ENCODE peak calls at places on chromosomes 6 and 20, in seven cellular contexts. F, S, T, G, H, B and M are unnamed samples.

GRCh38 chr6:98812220-98812619 is 22.2 kb upstream of the POU3F2 start:
- DNase-seq in S (no peak), H (no peak), G (no peak), F (no peak), T (no peak), B (no peak), M (no peak)

GRCh38 chr6:100412872-100413271 is 51.8 kb downstream of the SIM1 start:
- DNase-seq in S (no peak), F (no peak), B (no peak), G (no peak), T (no peak), H (no peak), M (no peak)

GRCh38 chr6:147238164-147238563 is 33.9 kb downstream of the STXBP5 start:
- DNase-seq in B (no peak), S (no peak), F (no peak), H (no peak), T (no peak), G (no peak), M (no peak)

GRCh38 chr20:57030611-57031600 is 235.5 kb downstream of the BMP7 start:
- DNase-seq in S (no peak), H (no peak), G (no peak), F (no peak), T (no peak), B (no peak), M (no peak)

GRCh38 chr20:62824476-62825287 is 7.8 kb downstream of the COL9A3 start:
- DNase-seq in B (peak; percentile 52), H (peak; percentile 75), T (peak; percentile 15), S (peak; percentile 86), G (no peak), F (peak; percentile 86), M (peak; percentile 12)

GRCh38 chr6:26205625-26206574 is 118.7 kb downstream of the HFE start:
- DNase-seq in T (no peak), G (no peak), S (peak; percentile 65), H (no peak), B (peak; percentile 48), F (peak; percentile 26), M (no peak)

GRCh38 chr20:57698191-57698866 is 11.5 kb downstream of the PMEPA1 start:
- DNase-seq in B (no peak), S (no peak), F (peak; percentile 77), G (peak; percentile 47), T (no peak), H (no peak), M (no peak)

GRCh38 chr6:113352029-113352801 is 504.9 kb upstream of the MARCKS start:
- DNase-seq in T (no peak), S (no peak), B (no peak), F (peak; percentile 12), G (no peak), H (no peak), M (no peak)

GRCh38 chr6:144468709-144469108 is 183.6 kb downstream of the UTRN start:
- DNase-seq in S (no peak), T (no peak), F (no peak), H (no peak), G (no peak), B (no peak), M (no peak)

GRCh38 chr6:156498696-156499095 is 278.5 kb upstream of the ARID1B start:
- DNase-seq in T (no peak), B (no peak), S (no peak), G (no peak), H (no peak), F (no peak), M (no peak)

GRCh38 chr6:30712441-30712840 is 4.6 kb downstream of the MDC1 start:
- DNase-seq in S (no peak), T (no peak), F (no peak), H (no peak), B (no peak), G (no peak), M (no peak)

GRCh38 chr6:151044465-151045441 is 179.3 kb downstream of the MTHFD1L start:
- DNase-seq in S (peak; percentile 59), G (no peak), B (no peak), F (peak; percentile 87), T (peak; percentile 73), H (no peak), M (no peak)

GRCh38 chr6:609905-610304 is 47.0 kb downstream of the HUS1B start:
- DNase-seq in G (no peak), S (no peak), F (no peak), B (no peak), H (no peak), T (no peak), M (no peak)

GRCh38 chr6:111984516-111985201 is 69.2 kb upstream of the CCN6 start:
- DNase-seq in S (peak; percentile 36), B (no peak), T (no peak), G (no peak), F (no peak), H (no peak), M (no peak)

GRCh38 chr20:40991181-40991889 is 37.3 kb upstream of the TOP1 start:
- DNase-seq in F (peak; percentile 62), S (no peak), T (no peak), H (no peak), B (peak; percentile 86), G (peak; percentile 11), M (peak; percentile 18)

GRCh38 chr6:42960243-42961019 is at the start of gene GNMT:
- DNase-seq in G (peak; percentile 50), T (peak; percentile 55), B (peak; percentile 51), S (peak; percentile 94), H (peak; percentile 91), F (peak; percentile 82), M (no peak)

GRCh38 chr6:169172435-169172834 is 81.2 kb downstream of the THBS2 start:
- DNase-seq in H (no peak), G (no peak), F (no peak), B (no peak), T (peak; percentile 60), S (no peak), M (no peak)
- H3K27ac ChIP-seq in H (no peak overlapping the region), G (no peak overlapping the region), F (no peak overlapping the region), B (no peak overlapping the region), T (no peak overlapping the region), S (no peak overlapping the region), M (no peak overlapping the region)

DNA sequence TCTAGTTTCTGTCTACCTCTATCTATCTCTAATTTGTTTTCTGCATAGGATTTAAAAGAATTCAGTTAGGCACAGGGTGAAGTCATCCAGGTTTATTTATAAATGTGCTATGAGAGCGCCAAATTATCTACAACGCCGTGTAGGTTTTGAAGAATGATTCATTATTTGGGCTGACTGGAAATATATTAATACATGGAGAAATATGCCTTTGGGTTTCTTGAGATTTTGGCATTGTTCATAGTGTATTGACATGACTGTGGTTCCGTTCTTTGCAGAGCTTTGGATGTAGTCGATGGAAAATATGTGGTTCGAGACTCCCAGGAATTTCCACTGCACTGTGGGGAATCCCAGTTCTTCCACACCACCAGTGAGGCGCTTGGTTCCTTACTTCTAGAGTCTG is 90.9 kb downstream of the CRYBG1 start:
- DNase-seq in F (no peak), B (no peak), G (no peak), S (no peak), T (no peak), H (no peak), M (no peak)
- H3K27ac ChIP-seq in F (no peak overlapping the region), B (no peak overlapping the region), G (no peak overlapping the region), S (no peak overlapping the region), T (no peak overlapping the region), H (no peak overlapping the region), M (no peak overlapping the region)

GRCh38 chr20:38873050-38873581 is 53.1 kb upstream of the FAM83D start:
- DNase-seq in T (no peak), H (no peak), S (no peak), F (peak; percentile 65), B (peak; percentile 91), G (peak; percentile 72), M (no peak)
- H3K27ac ChIP-seq in T (no peak overlapping the region), H (no peak overlapping the region), S (no peak overlapping the region), F (peak overlapping the region; percentile 78), B (peak overlapping the region; percentile 97), G (peak overlapping the region; percentile 61), M (peak overlapping the region; percentile 56)

GRCh38 chr6:16472349-16473069 is 234.1 kb downstream of the GMPR start:
- DNase-seq in G (no peak), F (no peak), B (no peak), S (no peak), H (no peak), T (no peak), M (no peak)

GRCh38 chr6:16471898-16472297 is 233.5 kb downstream of the GMPR start:
- DNase-seq in S (no peak), T (no peak), H (no peak), G (no peak), F (no peak), B (no peak), M (no peak)

GRCh38 chr6:16474834-16475781 is 236.7 kb downstream of the GMPR start:
- DNase-seq in H (no peak), F (no peak), G (no peak), T (no peak), B (no peak), S (no peak), M (no peak)

GRCh38 chr6:16473908-16474791 is 235.8 kb downstream of the GMPR start:
- DNase-seq in G (no peak), T (no peak), H (no peak), S (no peak), B (no peak), F (no peak), M (no peak)

DNA sequence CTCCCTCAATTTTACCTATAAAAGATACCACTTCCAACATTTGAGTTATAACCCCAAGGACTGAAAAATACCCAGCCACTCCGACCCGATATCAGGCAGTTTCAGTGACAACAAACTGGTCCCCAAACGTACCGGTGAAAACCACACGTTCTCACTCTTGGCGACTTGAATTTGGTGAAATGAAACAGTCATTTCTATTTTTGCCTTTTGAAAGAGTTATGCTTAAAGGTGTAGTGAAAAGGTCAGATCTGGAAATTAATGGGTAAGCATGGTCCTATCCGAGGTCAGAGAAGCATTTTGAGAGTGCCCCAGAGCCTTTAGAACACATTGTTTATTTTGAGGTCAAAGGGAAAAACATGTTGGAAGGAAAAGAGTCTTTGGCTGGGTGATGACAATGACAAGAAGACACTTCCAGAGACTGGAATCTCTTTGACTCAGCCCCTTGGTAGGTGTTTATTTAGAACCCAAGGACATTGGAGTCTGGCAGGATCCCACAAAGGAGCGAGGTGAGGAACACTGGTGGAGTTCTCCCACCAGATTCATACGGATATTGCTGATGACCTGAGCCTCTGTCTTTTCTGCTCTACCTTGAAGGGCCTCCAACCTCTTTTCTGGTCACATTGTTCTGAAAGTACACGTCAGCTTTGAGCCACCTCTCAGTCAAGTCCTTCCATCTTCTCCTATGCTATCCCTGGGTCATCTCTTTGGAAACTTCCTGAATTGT is 235.0 kb downstream of the GMPR start:
- DNase-seq in G (no peak), F (peak; percentile 44), H (no peak), T (no peak), S (no peak), B (peak; percentile 80), M (no peak)
- H3K27ac ChIP-seq in G (no peak overlapping the region), F (peak overlapping the region; percentile 66), H (no peak overlapping the region), T (no peak overlapping the region), S (no peak overlapping the region), B (peak overlapping the region; percentile 56), M (no peak overlapping the region)

DNA sequence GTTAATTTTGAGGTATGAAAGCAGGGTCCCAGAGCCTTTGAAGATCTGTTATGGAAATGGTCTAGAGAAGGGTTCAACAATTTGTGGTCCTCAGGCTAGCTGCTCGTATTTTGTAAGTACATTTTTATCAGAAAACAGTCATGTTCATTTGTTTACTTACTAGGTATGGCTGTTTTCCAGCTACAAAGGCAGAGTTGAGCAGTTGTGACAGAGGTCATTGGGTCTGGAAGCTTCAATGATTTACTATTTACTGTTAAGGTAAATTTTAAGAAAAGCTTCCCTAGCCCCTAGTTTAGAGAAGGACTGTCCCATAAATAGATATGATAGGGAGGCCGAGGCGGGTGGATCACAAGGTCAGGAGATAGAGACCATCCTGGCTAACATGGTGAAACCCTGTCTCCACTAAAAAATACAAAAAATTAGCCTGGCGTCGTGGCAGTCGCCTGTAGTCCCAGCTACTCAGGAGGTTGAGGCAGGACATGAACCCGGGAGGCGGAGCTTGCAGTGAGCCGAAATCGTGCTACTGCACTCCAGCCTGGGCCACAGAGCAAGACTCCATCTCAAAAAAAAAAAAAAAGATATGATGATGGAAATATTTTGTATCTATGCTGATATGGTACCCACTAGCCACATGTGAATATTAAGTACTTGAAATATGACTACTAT is 538.4 kb upstream of the CITED2 start:
- DNase-seq in T (no peak), G (no peak), H (no peak), B (no peak), F (no peak), S (no peak), M (no peak)
- H3K27ac ChIP-seq in T (no peak overlapping the region), G (no peak overlapping the region), H (no peak overlapping the region), B (no peak overlapping the region), F (no peak overlapping the region), S (no peak overlapping the region), M (no peak overlapping the region)